ENCODE peak calls at places on chromosomes 12 and 14, in five cellular contexts. C, M, P, H and O are unnamed samples. For H3K4me1, the result is how much of the 10 kb centered on the place peaks cover.

GRCh38 chr12:102659200-102659911 is 179.0 kb upstream of the IGF1 start:
- DNase-seq in C (no peak), M (no peak), P (no peak), H (no peak), O (peak)

GRCh38 chr12:74449872-74450271 is 87.8 kb upstream of the ATXN7L3B start:
- DNase-seq in C (no peak), M (no peak), P (no peak), H (no peak), O (no peak)

GRCh38 chr12:93149228-93149627 is 220.1 kb upstream of the EEA1 start:
- DNase-seq in C (no peak), M (no peak), P (no peak), H (no peak), O (no peak)

GRCh38 chr12:93135286-93136239 is 206.5 kb upstream of the EEA1 start:
- DNase-seq in C (no peak), M (no peak), P (no peak), H (no peak), O (no peak)

GRCh38 chr12:32666510-32666909 is 12.6 kb upstream of the DNM1L start:
- DNase-seq in C (no peak), M (no peak), P (no peak), H (no peak), O (no peak)

GRCh38 chr12:120839503-120839902 is 64.7 kb downstream of the SPPL3 start:
- DNase-seq in C (no peak), M (no peak), P (no peak), H (no peak), O (no peak)

GRCh38 chr14:25358330-25358729 is 308.4 kb upstream of the STXBP6 start:
- DNase-seq in C (no peak), M (no peak), P (no peak), H (no peak), O (no peak)

GRCh38 chr14:69900603-69901002 is 21.4 kb downstream of the SMOC1 start:
- DNase-seq in C (no peak), M (no peak), P (no peak), H (no peak), O (no peak)

GRCh38 chr14:75289840-75290388 is 11.3 kb downstream of the FOS start:
- DNase-seq in C (no peak), M (no peak), P (no peak), H (no peak), O (no peak)

GRCh38 chr14:23284654-23285529 is 1.0 kb downstream of the HOMEZ start:
- DNase-seq in C (no peak), M (no peak), P (no peak), H (no peak), O (peak)

GRCh38 chr14:30389134-30389900 is 169.6 kb upstream of the G2E3 start:
- DNase-seq in C (no peak), M (no peak), P (peak), H (peak), O (no peak)

GRCh38 chr12:85244561-85244960 is 35.5 kb upstream of the ALX1 start:
- DNase-seq in C (no peak), M (no peak), P (no peak), H (no peak), O (no peak)

GRCh38 chr14:76710093-76711010 is 50.9 kb upstream of the VASH1 start:
- DNase-seq in C (no peak), M (no peak), P (peak), H (no peak), O (peak)

GRCh38 chr12:74379114-74379513 is 158.5 kb upstream of the ATXN7L3B start:
- DNase-seq in C (no peak), M (no peak), P (no peak), H (no peak), O (no peak)

GRCh38 chr12:108306014-108306501 is 33.1 kb downstream of the CMKLR1 start:
- DNase-seq in C (no peak), M (no peak), P (no peak), H (peak), O (no peak)

GRCh38 chr12:50390284-50390683 is 6.1 kb downstream of the FAM186A start:
- DNase-seq in C (no peak), M (no peak), P (no peak), H (no peak), O (no peak)

GRCh38 chr14:76836029-76836630 is 9.9 kb downstream of the LRRC74A start:
- DNase-seq in C (peak), M (no peak), P (peak), H (no peak), O (no peak)

GRCh38 chr14:22386924-22387775 is 201.9 kb downstream of the DAD1 start:
- DNase-seq in C (peak), M (no peak), P (peak), H (peak), O (peak)

GRCh38 chr12:88247241-88247643 is 105.1 kb downstream of the TMTC3 start:
- DNase-seq in C (no peak), M (no peak), P (no peak), H (no peak), O (no peak)

GRCh38 chr12:82688035-82688501 is 1.4 kb downstream of the TMTC2 start:
- DNase-seq in C (no peak), M (no peak), P (no peak), H (no peak), O (no peak)

GRCh38 chr12:116135209-116135930 is 142.1 kb downstream of the MED13L start:
- DNase-seq in C (no peak), M (no peak), P (peak), H (no peak), O (no peak)

GRCh38 chr14:103634156-103634555 is 5.1 kb downstream of the KLC1 start:
- DNase-seq in C (no peak), M (no peak), P (no peak), H (no peak), O (no peak)

GRCh38 chr14:51321036-51321435 is 81.0 kb downstream of the TMX1 start:
- DNase-seq in C (no peak), M (no peak), P (no peak), H (no peak), O (no peak)

GRCh38 chr12:65603428-65604351 is 220.6 kb upstream of the HMGA2 start:
- DNase-seq in C (peak), M (no peak), P (peak), H (peak), O (no peak)

GRCh38 chr14:105414456-105415371 is 4.9 kb upstream of the MTA1 start:
- DNase-seq in C (peak), M (peak), P (peak), H (peak), O (peak)

GRCh38 chr12:13211191-13211858 is 14.8 kb downstream of the EMP1 start:
- DNase-seq in C (no peak), M (no peak), P (no peak), H (no peak), O (no peak)
- H3K4me1 ChIP-seq in C (under half), M (under half), P (under half), H (half or more), O (under half)

GRCh38 chr12:26751179-26751578 is 81.8 kb downstream of the ITPR2 start:
- DNase-seq in C (no peak), M (no peak), P (no peak), H (no peak), O (no peak)
- H3K4me1 ChIP-seq in C (under half), M (under half), P (under half), H (under half), O (half or more)

DNA sequence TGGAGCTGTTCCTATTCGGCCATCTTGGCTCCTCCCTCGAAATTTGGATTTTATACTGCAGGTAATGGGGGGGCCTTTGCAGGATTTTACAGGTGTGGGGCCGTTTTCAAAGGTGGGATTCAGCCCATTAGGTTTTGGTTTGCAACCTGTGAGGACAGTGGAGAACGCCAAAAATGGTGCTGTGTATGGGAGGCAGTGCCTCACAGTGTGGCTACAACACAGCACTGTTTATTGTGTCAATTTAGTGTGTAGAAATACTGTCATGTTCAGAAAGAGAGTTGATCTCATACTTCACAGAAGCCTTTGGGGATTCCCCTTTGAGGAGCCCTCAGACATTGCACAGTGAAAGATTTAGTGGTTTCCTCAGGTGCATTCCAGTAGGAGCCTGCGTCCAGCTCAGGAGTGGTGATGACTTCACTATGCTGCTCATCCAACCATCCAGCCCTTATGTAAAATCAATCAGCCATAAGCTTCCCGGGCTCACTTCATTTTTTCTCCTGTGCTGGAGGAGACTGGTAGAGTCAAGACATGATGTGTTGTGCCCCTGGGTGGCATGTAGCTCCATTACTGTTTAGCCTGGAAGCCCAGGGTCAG is 92.7 kb upstream of the PRMT8 start:
- DNase-seq in C (no peak), M (no peak), P (no peak), H (no peak), O (no peak)
- H3K4me1 ChIP-seq in C (under half), M (under half), P (under half), H (under half), O (under half)

DNA sequence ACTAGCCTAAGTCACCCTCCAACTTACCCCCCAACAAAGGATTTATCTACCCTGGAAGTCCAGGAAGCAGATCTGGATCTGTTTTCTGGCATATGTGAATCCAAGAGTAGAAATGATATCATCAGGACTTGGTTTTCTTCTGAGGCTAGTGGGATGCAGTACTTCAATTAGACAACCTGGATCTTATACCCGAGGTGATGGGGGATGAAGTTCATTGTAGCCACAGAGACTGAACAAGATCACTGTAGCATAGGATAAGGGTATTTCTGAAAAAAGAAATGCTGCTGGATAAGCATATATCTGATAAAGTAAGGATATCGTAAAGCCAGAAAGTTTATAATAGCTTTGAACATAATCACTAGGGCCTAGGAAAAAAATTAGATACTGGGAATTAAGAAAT is 174.4 kb downstream of the FOXA1 start:
- DNase-seq in C (no peak), M (no peak), P (no peak), H (no peak), O (no peak)
- H3K4me1 ChIP-seq in C (under half), M (under half), P (under half), H (under half), O (under half)

GRCh38 chr12:104134882-104135281 is 3.1 kb downstream of the NFYB start:
- DNase-seq in C (no peak), M (no peak), P (no peak), H (no peak), O (no peak)

GRCh38 chr12:104132351-104132956 is 5.6 kb downstream of the NFYB start:
- DNase-seq in C (no peak), M (no peak), P (no peak), H (peak), O (no peak)

GRCh38 chr12:104131609-104132008 is 6.4 kb downstream of the NFYB start:
- DNase-seq in C (no peak), M (no peak), P (no peak), H (no peak), O (no peak)

GRCh38 chr12:104136577-104136976 is 1.4 kb downstream of the NFYB start:
- DNase-seq in C (no peak), M (no peak), P (no peak), H (no peak), O (peak)

DNA sequence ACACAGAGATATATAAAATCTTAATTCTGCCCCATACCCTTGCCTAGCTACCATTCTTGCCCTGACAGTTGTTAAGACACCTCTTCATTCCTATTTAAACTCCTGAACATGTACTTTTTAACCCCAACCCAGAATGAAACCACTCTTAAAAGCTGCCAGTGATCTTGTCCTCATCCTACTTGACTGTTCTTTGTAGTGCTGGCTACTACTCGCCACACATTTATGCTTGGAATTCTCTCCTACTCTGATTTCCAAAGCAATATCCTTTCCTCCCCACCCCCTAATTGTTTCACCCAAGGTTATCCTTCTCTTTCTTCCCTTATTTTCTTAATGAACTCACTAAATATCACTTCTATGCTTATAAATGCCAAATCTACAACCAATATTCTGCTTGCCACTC is 4.1 kb downstream of the NFYB start:
- DNase-seq in C (no peak), M (no peak), P (no peak), H (no peak), O (no peak)
- H3K4me1 ChIP-seq in C (under half), M (under half), P (half or more), H (half or more), O (under half)

GRCh38 chr12:52200086-52200782 is 8.4 kb upstream of the KRT80 start:
- DNase-seq in C (no peak), M (no peak), P (no peak), H (peak), O (no peak)

GRCh38 chr12:52203126-52203921 is 11.5 kb upstream of the KRT80 start:
- DNase-seq in C (peak), M (no peak), P (peak), H (peak), O (no peak)

GRCh38 chr12:52200783-52201519 is 9.1 kb upstream of the KRT80 start:
- DNase-seq in C (no peak), M (no peak), P (no peak), H (peak), O (no peak)

GRCh38 chr12:52202361-52203078 is 10.7 kb upstream of the KRT80 start:
- DNase-seq in C (no peak), M (no peak), P (peak), H (peak), O (no peak)

DNA sequence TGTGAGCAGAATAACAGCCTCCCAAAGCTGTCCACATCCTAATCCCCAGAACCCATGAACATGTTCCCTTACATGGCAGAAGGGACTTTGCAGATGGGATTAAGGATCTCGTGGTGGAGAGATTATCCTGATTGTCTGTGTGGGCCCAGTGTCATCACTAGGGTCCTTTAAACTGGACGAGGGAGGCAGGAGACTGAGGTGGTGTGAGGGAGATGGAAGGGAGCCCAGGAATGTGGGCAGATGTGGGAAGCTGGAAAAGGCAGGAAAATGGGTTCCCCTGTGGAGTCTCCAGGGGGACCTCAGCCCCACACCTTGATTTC is 9.7 kb upstream of the KRT80 start:
- DNase-seq in C (no peak), M (no peak), P (no peak), H (peak), O (no peak)
- H3K4me1 ChIP-seq in C (under half), M (under half), P (under half), H (under half), O (under half)

GRCh38 chr12:132438139-132438700 is 51.7 kb upstream of the FBRSL1 start:
- DNase-seq in C (no peak), M (no peak), P (no peak), H (no peak), O (no peak)
- H3K4me1 ChIP-seq in C (under half), M (under half), P (under half), H (under half), O (under half)

GRCh38 chr12:104466694-104467345 is 10.1 kb downstream of the CHST11 start:
- DNase-seq in C (no peak), M (no peak), P (no peak), H (no peak), O (no peak)
- H3K4me1 ChIP-seq in C (under half), M (half or more), P (under half), H (under half), O (under half)

DNA sequence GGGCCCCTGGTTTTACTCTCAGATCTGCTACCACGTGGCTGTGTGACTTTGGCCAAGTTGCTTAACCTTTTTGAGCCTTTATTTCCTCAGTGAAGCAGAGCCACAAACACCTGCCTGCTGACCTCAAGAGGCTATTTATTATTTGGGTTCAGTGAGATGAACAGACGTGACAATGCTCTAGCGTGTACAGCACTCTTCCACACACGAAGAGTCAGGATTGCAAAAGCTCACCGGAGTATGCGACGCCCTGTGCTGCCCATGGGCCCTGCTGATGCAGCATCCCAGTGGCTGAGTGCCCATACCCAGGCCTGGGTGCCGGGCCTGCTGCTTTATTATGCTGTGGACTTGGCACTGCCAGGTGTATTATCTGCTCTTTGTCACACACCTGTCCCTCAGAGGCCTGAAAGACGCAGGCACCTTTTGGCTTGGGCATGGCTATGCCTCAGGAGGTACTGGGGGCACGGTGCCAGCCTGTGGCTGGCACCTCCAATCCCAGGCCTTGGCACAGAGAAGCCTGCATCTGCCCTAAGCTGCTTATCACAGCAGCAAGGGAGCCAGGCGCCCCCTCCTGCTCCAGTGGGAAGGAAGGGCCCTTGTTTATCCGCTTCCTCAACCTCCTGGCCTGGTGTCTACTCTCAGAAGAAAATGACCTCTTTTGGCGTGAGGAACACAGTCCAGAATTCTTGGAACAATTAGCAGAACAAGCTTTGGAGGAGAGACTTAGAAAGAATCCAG is 22.3 kb upstream of the TC2N start:
- DNase-seq in C (no peak), M (no peak), P (peak), H (no peak), O (no peak)
- H3K4me1 ChIP-seq in C (under half), M (under half), P (under half), H (half or more), O (under half)

GRCh38 chr14:49991491-49991890 is 98.6 kb downstream of the ARF6 start:
- DNase-seq in C (no peak), M (no peak), P (no peak), H (no peak), O (no peak)
- H3K4me1 ChIP-seq in C (under half), M (under half), P (under half), H (under half), O (under half)